ENCODE peak calls at places on chromosomes 2 and 18, in ten cellular contexts. One of them, this sample, is unnamed.

GRCh38 chr2:236536727-236537398 is 32.8 kb upstream of the ACKR3 start:
- DNase-seq in H9: no peak
- DNase-seq in lower lobe of right lung: no peak
- DNase-seq in CD4-positive, alpha-beta memory T cell: peak; percentile 57
- DNase-seq in effector memory CD4-positive, alpha-beta T cell: peak; percentile 33
- DNase-seq in IMR-90: no peak
- DNase-seq in CD8-positive, alpha-beta T cell: peak; percentile 80
- DNase-seq in right lobe of liver: no peak
- DNase-seq in mammary epithelial cell: no peak
- DNase-seq in ascending aorta: no peak
- DNase-seq in this sample: peak; percentile 55

GRCh38 chr2:80145499-80145898 is 159.1 kb downstream of the LRRTM1 start:
- DNase-seq in right lobe of liver: no peak
- DNase-seq in lower lobe of right lung: no peak
- DNase-seq in effector memory CD4-positive, alpha-beta T cell: no peak
- DNase-seq in H9: no peak
- DNase-seq in CD8-positive, alpha-beta T cell: no peak
- DNase-seq in mammary epithelial cell: no peak
- DNase-seq in ascending aorta: no peak
- DNase-seq in CD4-positive, alpha-beta memory T cell: no peak
- DNase-seq in IMR-90: no peak
- DNase-seq in this sample: no peak

GRCh38 chr2:29990112-29990511 is 68.7 kb upstream of the ALK start:
- DNase-seq in mammary epithelial cell: no peak
- DNase-seq in lower lobe of right lung: no peak
- DNase-seq in CD8-positive, alpha-beta T cell: no peak
- DNase-seq in H9: no peak
- DNase-seq in effector memory CD4-positive, alpha-beta T cell: no peak
- DNase-seq in CD4-positive, alpha-beta memory T cell: no peak
- DNase-seq in right lobe of liver: no peak
- DNase-seq in ascending aorta: no peak
- DNase-seq in IMR-90: no peak
- DNase-seq in this sample: no peak

GRCh38 chr2:223084873-223085272 is 32.9 kb downstream of the KCNE4 start:
- DNase-seq in lower lobe of right lung: no peak
- DNase-seq in CD8-positive, alpha-beta T cell: no peak
- DNase-seq in H9: peak; percentile 48
- DNase-seq in mammary epithelial cell: peak; percentile 15
- DNase-seq in effector memory CD4-positive, alpha-beta T cell: no peak
- DNase-seq in CD4-positive, alpha-beta memory T cell: no peak
- DNase-seq in IMR-90: peak; percentile 41
- DNase-seq in right lobe of liver: no peak
- DNase-seq in ascending aorta: no peak
- DNase-seq in this sample: no peak

GRCh38 chr2:223465793-223466192 is 136.4 kb downstream of the SCG2 start:
- DNase-seq in mammary epithelial cell: peak; percentile 94
- DNase-seq in ascending aorta: peak; percentile 97
- DNase-seq in CD4-positive, alpha-beta memory T cell: no peak
- DNase-seq in CD8-positive, alpha-beta T cell: no peak
- DNase-seq in IMR-90: peak; percentile 96
- DNase-seq in effector memory CD4-positive, alpha-beta T cell: no peak
- DNase-seq in H9: no peak
- DNase-seq in lower lobe of right lung: peak; percentile 71
- DNase-seq in right lobe of liver: peak; percentile 83
- DNase-seq in this sample: no peak

GRCh38 chr18:424071-424868 is 76.2 kb downstream of the COLEC12 start:
- DNase-seq in H9: no peak
- DNase-seq in lower lobe of right lung: no peak
- DNase-seq in mammary epithelial cell: no peak
- DNase-seq in CD8-positive, alpha-beta T cell: no peak
- DNase-seq in IMR-90: no peak
- DNase-seq in effector memory CD4-positive, alpha-beta T cell: no peak
- DNase-seq in right lobe of liver: no peak
- DNase-seq in ascending aorta: no peak
- DNase-seq in CD4-positive, alpha-beta memory T cell: no peak
- DNase-seq in this sample: no peak

GRCh38 chr2:149645391-149645790 is 57.8 kb upstream of the MMADHC start:
- DNase-seq in IMR-90: peak; percentile 50
- DNase-seq in lower lobe of right lung: no peak
- DNase-seq in CD4-positive, alpha-beta memory T cell: no peak
- DNase-seq in ascending aorta: no peak
- DNase-seq in H9: no peak
- DNase-seq in mammary epithelial cell: no peak
- DNase-seq in CD8-positive, alpha-beta T cell: no peak
- DNase-seq in right lobe of liver: no peak
- DNase-seq in effector memory CD4-positive, alpha-beta T cell: no peak
- DNase-seq in this sample: no peak

GRCh38 chr2:31318360-31319336 is 84.7 kb downstream of the EHD3 start:
- DNase-seq in ascending aorta: peak; percentile 65
- DNase-seq in right lobe of liver: no peak
- DNase-seq in IMR-90: peak; percentile 86
- DNase-seq in H9: no peak
- DNase-seq in lower lobe of right lung: peak; percentile 46
- DNase-seq in CD4-positive, alpha-beta memory T cell: no peak
- DNase-seq in mammary epithelial cell: peak; percentile 48
- DNase-seq in effector memory CD4-positive, alpha-beta T cell: no peak
- DNase-seq in CD8-positive, alpha-beta T cell: peak; percentile 56
- DNase-seq in this sample: no peak

GRCh38 chr2:23414876-23415275 is 29.9 kb downstream of the KLHL29 start:
- DNase-seq in effector memory CD4-positive, alpha-beta T cell: no peak
- DNase-seq in lower lobe of right lung: no peak
- DNase-seq in CD8-positive, alpha-beta T cell: no peak
- DNase-seq in IMR-90: peak; percentile 48
- DNase-seq in H9: peak; percentile 80
- DNase-seq in mammary epithelial cell: no peak
- DNase-seq in ascending aorta: peak; percentile 57
- DNase-seq in CD4-positive, alpha-beta memory T cell: no peak
- DNase-seq in right lobe of liver: no peak
- DNase-seq in this sample: no peak

GRCh38 chr2:226905718-226906438 is 70.0 kb downstream of the RHBDD1 start:
- DNase-seq in mammary epithelial cell: no peak
- DNase-seq in lower lobe of right lung: no peak
- DNase-seq in right lobe of liver: no peak
- DNase-seq in ascending aorta: no peak
- DNase-seq in IMR-90: no peak
- DNase-seq in effector memory CD4-positive, alpha-beta T cell: no peak
- DNase-seq in H9: no peak
- DNase-seq in CD8-positive, alpha-beta T cell: no peak
- DNase-seq in CD4-positive, alpha-beta memory T cell: no peak
- DNase-seq in this sample: no peak

GRCh38 chr2:71472019-71472418 is 18.7 kb downstream of the DYSF start:
- DNase-seq in lower lobe of right lung: no peak
- DNase-seq in ascending aorta: no peak
- DNase-seq in effector memory CD4-positive, alpha-beta T cell: no peak
- DNase-seq in CD8-positive, alpha-beta T cell: no peak
- DNase-seq in mammary epithelial cell: no peak
- DNase-seq in H9: no peak
- DNase-seq in right lobe of liver: no peak
- DNase-seq in IMR-90: no peak
- DNase-seq in CD4-positive, alpha-beta memory T cell: no peak
- DNase-seq in this sample: no peak

GRCh38 chr2:36951574-36951973 is 14.8 kb downstream of the STRN start:
- DNase-seq in CD8-positive, alpha-beta T cell: no peak
- DNase-seq in right lobe of liver: no peak
- DNase-seq in ascending aorta: no peak
- DNase-seq in H9: no peak
- DNase-seq in mammary epithelial cell: peak; percentile 70
- DNase-seq in lower lobe of right lung: no peak
- DNase-seq in IMR-90: peak; percentile 59
- DNase-seq in effector memory CD4-positive, alpha-beta T cell: no peak
- DNase-seq in CD4-positive, alpha-beta memory T cell: no peak
- DNase-seq in this sample: no peak

DNA sequence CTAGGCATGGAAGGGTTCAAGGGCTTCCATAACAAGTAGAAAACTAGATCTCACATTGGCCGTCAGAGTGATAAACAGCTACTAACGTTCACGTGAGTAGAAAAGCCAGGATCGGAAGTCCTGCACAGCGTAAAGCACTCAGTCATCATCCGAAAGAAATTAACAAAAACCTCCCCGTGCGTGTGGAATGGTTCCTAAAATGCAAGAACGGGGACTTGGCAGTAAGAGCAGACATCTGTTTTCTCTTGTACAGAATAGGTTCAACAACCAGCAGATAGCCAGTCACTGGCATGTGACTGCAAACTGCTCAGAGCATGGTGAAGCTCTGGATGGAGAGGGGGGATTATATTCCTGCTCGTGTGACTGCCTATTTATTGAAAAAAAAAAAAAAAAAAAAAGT is 106.9 kb upstream of the ITGB6 start:
- DNase-seq in lower lobe of right lung: no peak
- DNase-seq in H9: no peak
- DNase-seq in ascending aorta: no peak
- DNase-seq in mammary epithelial cell: no peak
- DNase-seq in right lobe of liver: no peak
- DNase-seq in CD8-positive, alpha-beta T cell: no peak
- DNase-seq in IMR-90: peak; percentile 92
- DNase-seq in CD4-positive, alpha-beta memory T cell: no peak
- DNase-seq in effector memory CD4-positive, alpha-beta T cell: no peak
- DNase-seq in this sample: no peak
- H3K27ac ChIP-seq in lower lobe of right lung: no peak overlapping the region
- H3K27ac ChIP-seq in H9: no peak overlapping the region
- H3K27ac ChIP-seq in ascending aorta: peak overlapping the region; percentile 51
- H3K27ac ChIP-seq in mammary epithelial cell: no peak overlapping the region
- H3K27ac ChIP-seq in right lobe of liver: no peak overlapping the region
- H3K27ac ChIP-seq in CD8-positive, alpha-beta T cell: no peak overlapping the region
- H3K27ac ChIP-seq in IMR-90: peak overlapping the region; percentile 31
- H3K27ac ChIP-seq in CD4-positive, alpha-beta memory T cell: no peak overlapping the region
- H3K27ac ChIP-seq in effector memory CD4-positive, alpha-beta T cell: no peak overlapping the region
- H3K27ac ChIP-seq in this sample: no peak overlapping the region

DNA sequence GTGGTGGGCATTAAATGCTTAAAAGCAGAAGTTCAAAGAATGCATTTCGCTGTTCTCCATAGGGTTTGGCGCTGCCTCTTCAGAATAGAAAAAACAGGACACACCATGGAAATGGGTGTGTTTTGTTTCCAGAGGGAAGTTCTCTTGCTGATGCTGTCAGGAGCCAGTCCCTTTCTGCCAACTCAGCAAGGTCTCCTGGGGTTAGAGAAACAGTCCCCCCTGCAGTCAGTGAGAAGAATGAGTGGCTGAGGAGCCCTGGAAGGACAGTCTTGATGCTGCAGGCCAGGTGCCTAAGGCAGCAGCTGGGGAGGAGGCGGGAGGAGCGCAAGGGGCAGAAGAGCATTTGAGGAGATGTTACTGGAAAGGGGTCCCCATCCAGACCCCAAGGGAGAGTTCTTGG is 37.8 kb upstream of the ASAP2 start:
- DNase-seq in H9: peak; percentile 48
- DNase-seq in effector memory CD4-positive, alpha-beta T cell: no peak
- DNase-seq in right lobe of liver: no peak
- DNase-seq in IMR-90: no peak
- DNase-seq in lower lobe of right lung: no peak
- DNase-seq in ascending aorta: no peak
- DNase-seq in CD4-positive, alpha-beta memory T cell: no peak
- DNase-seq in CD8-positive, alpha-beta T cell: no peak
- DNase-seq in mammary epithelial cell: no peak
- DNase-seq in this sample: no peak
- H3K4me1 ChIP-seq in H9: peaks cover 2% of the 10 kb centered on the region
- H3K4me1 ChIP-seq in effector memory CD4-positive, alpha-beta T cell: no peaks in the 10 kb centered on the region
- H3K4me1 ChIP-seq in right lobe of liver: no peaks in the 10 kb centered on the region
- H3K4me1 ChIP-seq in IMR-90: peaks cover 17% of the 10 kb centered on the region
- H3K4me1 ChIP-seq in lower lobe of right lung: peaks cover 24% of the 10 kb centered on the region
- H3K4me1 ChIP-seq in ascending aorta: peaks cover 7% of the 10 kb centered on the region
- H3K4me1 ChIP-seq in CD4-positive, alpha-beta memory T cell: no peaks in the 10 kb centered on the region
- H3K4me1 ChIP-seq in CD8-positive, alpha-beta T cell: no peaks in the 10 kb centered on the region
- H3K4me1 ChIP-seq in mammary epithelial cell: peaks cover 14% of the 10 kb centered on the region
- H3K4me1 ChIP-seq in this sample: no peaks in the 10 kb centered on the region

DNA sequence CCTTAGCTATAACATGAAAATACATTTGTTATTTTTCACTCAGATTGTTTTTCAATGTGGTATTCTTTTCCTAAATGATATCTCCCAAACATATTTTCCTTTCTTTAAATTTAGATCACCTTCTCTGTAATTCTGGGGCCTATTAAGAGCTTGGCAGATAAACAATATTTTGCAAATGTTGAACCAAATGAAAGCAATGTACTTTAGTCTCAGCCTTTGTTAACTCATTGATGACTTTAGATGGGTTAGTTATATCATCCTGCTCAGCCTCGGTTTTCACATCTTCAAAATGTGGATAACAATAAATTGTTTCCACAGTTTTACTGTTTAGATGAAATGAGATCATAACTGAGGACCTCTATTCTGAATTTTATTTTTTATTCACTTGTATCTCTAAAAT is 1205.2 kb downstream of the SUCLG1 start:
- DNase-seq in CD4-positive, alpha-beta memory T cell: no peak
- DNase-seq in ascending aorta: no peak
- DNase-seq in CD8-positive, alpha-beta T cell: no peak
- DNase-seq in H9: no peak
- DNase-seq in IMR-90: no peak
- DNase-seq in effector memory CD4-positive, alpha-beta T cell: no peak
- DNase-seq in mammary epithelial cell: no peak
- DNase-seq in right lobe of liver: no peak
- DNase-seq in lower lobe of right lung: no peak
- DNase-seq in this sample: no peak
- H3K9me3 ChIP-seq in CD4-positive, alpha-beta memory T cell: no peaks in the 10 kb centered on the region
- H3K9me3 ChIP-seq in ascending aorta: peaks cover 3% of the 10 kb centered on the region
- H3K9me3 ChIP-seq in CD8-positive, alpha-beta T cell: no peaks in the 10 kb centered on the region
- H3K9me3 ChIP-seq in H9: no peaks in the 10 kb centered on the region
- H3K9me3 ChIP-seq in IMR-90: no peaks in the 10 kb centered on the region
- H3K9me3 ChIP-seq in effector memory CD4-positive, alpha-beta T cell: no peaks in the 10 kb centered on the region
- H3K9me3 ChIP-seq in mammary epithelial cell: no peaks in the 10 kb centered on the region
- H3K9me3 ChIP-seq in right lobe of liver: no peaks in the 10 kb centered on the region
- H3K9me3 ChIP-seq in lower lobe of right lung: no peaks in the 10 kb centered on the region
- H3K9me3 ChIP-seq in this sample: no peaks in the 10 kb centered on the region

GRCh38 chr2:46847726-46848421 is 67.7 kb downstream of the MCFD2 start:
- DNase-seq in effector memory CD4-positive, alpha-beta T cell: no peak
- DNase-seq in CD4-positive, alpha-beta memory T cell: no peak
- DNase-seq in right lobe of liver: no peak
- DNase-seq in lower lobe of right lung: no peak
- DNase-seq in IMR-90: peak; percentile 90
- DNase-seq in ascending aorta: no peak
- DNase-seq in H9: no peak
- DNase-seq in mammary epithelial cell: peak; percentile 81
- DNase-seq in CD8-positive, alpha-beta T cell: no peak
- DNase-seq in this sample: no peak

GRCh38 chr2:46847185-46847710 is 68.4 kb downstream of the MCFD2 start:
- DNase-seq in CD4-positive, alpha-beta memory T cell: no peak
- DNase-seq in CD8-positive, alpha-beta T cell: no peak
- DNase-seq in effector memory CD4-positive, alpha-beta T cell: no peak
- DNase-seq in H9: no peak
- DNase-seq in lower lobe of right lung: peak; percentile 94
- DNase-seq in IMR-90: peak; percentile 96
- DNase-seq in mammary epithelial cell: peak; percentile 85
- DNase-seq in right lobe of liver: peak; percentile 96
- DNase-seq in ascending aorta: peak; percentile 95
- DNase-seq in this sample: no peak

GRCh38 chr2:46848446-46848845 is 67.2 kb downstream of the MCFD2 start:
- DNase-seq in CD4-positive, alpha-beta memory T cell: no peak
- DNase-seq in ascending aorta: no peak
- DNase-seq in lower lobe of right lung: no peak
- DNase-seq in H9: no peak
- DNase-seq in mammary epithelial cell: no peak
- DNase-seq in CD8-positive, alpha-beta T cell: no peak
- DNase-seq in IMR-90: no peak
- DNase-seq in right lobe of liver: no peak
- DNase-seq in effector memory CD4-positive, alpha-beta T cell: no peak
- DNase-seq in this sample: no peak

GRCh38 chr2:46845542-46846453 is 69.8 kb downstream of the MCFD2 start:
- DNase-seq in ascending aorta: no peak
- DNase-seq in H9: no peak
- DNase-seq in mammary epithelial cell: peak; percentile 48
- DNase-seq in CD8-positive, alpha-beta T cell: no peak
- DNase-seq in CD4-positive, alpha-beta memory T cell: no peak
- DNase-seq in lower lobe of right lung: no peak
- DNase-seq in effector memory CD4-positive, alpha-beta T cell: no peak
- DNase-seq in IMR-90: no peak
- DNase-seq in right lobe of liver: no peak
- DNase-seq in this sample: no peak

GRCh38 chr2:46846454-46846990 is 69.1 kb downstream of the MCFD2 start:
- DNase-seq in CD4-positive, alpha-beta memory T cell: no peak
- DNase-seq in right lobe of liver: no peak
- DNase-seq in H9: no peak
- DNase-seq in CD8-positive, alpha-beta T cell: no peak
- DNase-seq in IMR-90: no peak
- DNase-seq in effector memory CD4-positive, alpha-beta T cell: no peak
- DNase-seq in lower lobe of right lung: no peak
- DNase-seq in ascending aorta: no peak
- DNase-seq in mammary epithelial cell: peak; percentile 57
- DNase-seq in this sample: no peak
- H3K27ac ChIP-seq in CD4-positive, alpha-beta memory T cell: no peak overlapping the region
- H3K27ac ChIP-seq in right lobe of liver: peak overlapping the region; percentile 74
- H3K27ac ChIP-seq in H9: no peak overlapping the region
- H3K27ac ChIP-seq in CD8-positive, alpha-beta T cell: no peak overlapping the region
- H3K27ac ChIP-seq in IMR-90: peak overlapping the region; percentile 95
- H3K27ac ChIP-seq in effector memory CD4-positive, alpha-beta T cell: no peak overlapping the region
- H3K27ac ChIP-seq in lower lobe of right lung: peak overlapping the region; percentile 77
- H3K27ac ChIP-seq in ascending aorta: peak overlapping the region; percentile 89
- H3K27ac ChIP-seq in mammary epithelial cell: peak overlapping the region; percentile 6
- H3K27ac ChIP-seq in this sample: no peak overlapping the region

This sample was measured in CD8-positive, alpha-beta memory T cell.